ENCODE peak calls at places on chromosomes 16 and 17, in ten cellular contexts. K is pancreas; H is naive thymus-derived CD8-positive, alpha-beta T cell; J is memory B cell; F is breast epithelium; U is Right ventricle myocardium superior; X is iris pigment epithelial cell; I is T-helper 2 cell; E is NCI-H1105; B is MM.1S. S is an unnamed sample.

GRCh38 chr16:85204242-85205010 is 92.2 kb upstream of the CIBAR2 start:
- DNase-seq in F (no peak), I (no peak), X (peak), U (peak), H (no peak), J (no peak), B (no peak), K (peak), E (no peak), S (peak)

GRCh38 chr16:80804061-80804450 is 342 bp downstream of the CDYL2 start:
- DNase-seq in U (peak), F (no peak), B (peak), K (peak), H (peak), E (no peak), I (peak), J (peak), X (peak), S (peak)

GRCh38 chr16:66315210-66315825 is 51.2 kb upstream of the CDH5 start:
- DNase-seq in H (peak), X (peak), I (peak), B (peak), J (peak), E (peak), U (peak), F (no peak), K (no peak), S (peak)

GRCh38 chr17:83067718-83068261 is 11.6 kb upstream of the METRNL start:
- DNase-seq in B (peak), E (no peak), J (no peak), X (no peak), F (no peak), U (peak), H (no peak), K (peak), I (no peak), S (peak)

GRCh38 chr16:87369796-87370719 is 13.5 kb downstream of the FBXO31 start:
- DNase-seq in I (no peak), H (no peak), K (no peak), E (no peak), J (no peak), U (peak), F (no peak), B (no peak), X (no peak), S (no peak)

GRCh38 chr16:49519008-49519656 is 145.5 kb downstream of the C16orf78 start:
- DNase-seq in K (no peak), E (no peak), F (no peak), H (no peak), I (no peak), J (no peak), B (no peak), U (no peak), X (no peak), S (no peak)

GRCh38 chr17:74190154-74190553 is 13.3 kb upstream of the RPL38 start:
- DNase-seq in F (no peak), I (no peak), U (no peak), H (peak), J (no peak), E (no peak), B (peak), K (no peak), X (peak), S (peak)

GRCh38 chr16:54808890-54809289 is 121.8 kb upstream of the IRX5 start:
- DNase-seq in E (no peak), X (no peak), F (no peak), J (no peak), K (no peak), U (no peak), I (no peak), B (no peak), H (no peak), S (no peak)

S was measured in cardiac fibroblast.